ENCODE peak calls at places on chromosomes 4 and X, in nine cellular contexts. V is NCI-H187 treated with DMSO at 0.1 percent for 48 hours; L is RCC 7860; J is stimulated activated CD4-positive, alpha-beta T cell treated with anti-CD3 and anti-CD28 coated beads, TNF-alpha, amount 100 ng/mL, for 1 hour; F is neural crest cell; D is amniotic epithelial cell; O is stimulated activated CD8-positive, alpha-beta memory T cell treated with anti-CD3 and anti-CD28 coated beads, Interleukin-7, amount 100 ng/mL, for 1 hour; Y is iris pigment epithelial cell; K is SIG-M5. B is an unnamed sample.

GRCh38 chr4:76354517-76355473 is 48.3 kb downstream of the STBD1 start:
- DNase-seq in V (no peak), L (no peak), J (no peak), F (no peak), D (peak), O (no peak), Y (no peak), K (no peak), B (no peak)

GRCh38 chrX:125004799-125005198 is 314.9 kb upstream of the TEX13C start:
- DNase-seq in V (no peak), L (no peak), J (no peak), F (no peak), D (no peak), O (no peak), Y (no peak), K (no peak), B (no peak)

GRCh38 chr4:23921993-23922392 is 32.1 kb upstream of the PPARGC1A start:
- DNase-seq in V (no peak), L (no peak), J (no peak), F (no peak), D (no peak), O (no peak), Y (no peak), K (no peak), B (no peak)

GRCh38 chr4:127643791-127644190 is 11.0 kb downstream of the INTU start:
- DNase-seq in V (no peak), L (no peak), J (no peak), F (no peak), D (peak), O (no peak), Y (no peak), K (no peak), B (no peak)

GRCh38 chr4:39637572-39638357 is 900 bp downstream of the SMIM14 start:
- DNase-seq in V (no peak), L (peak), J (no peak), F (peak), D (peak), O (no peak), Y (peak), K (no peak), B (peak)

GRCh38 chr4:85127653-85128052 is 161.2 kb upstream of the WDFY3 start:
- DNase-seq in V (no peak), L (no peak), J (no peak), F (peak), D (peak), O (no peak), Y (peak), K (no peak), B (peak)

GRCh38 chrX:14039344-14039743 is 9.7 kb upstream of the GEMIN8 start:
- DNase-seq in V (no peak), L (no peak), J (peak), F (peak), D (peak), O (peak), Y (peak), K (no peak), B (peak)

GRCh38 chr4:176635372-176636261 is 157.1 kb downstream of the VEGFC start:
- DNase-seq in V (no peak), L (peak), J (no peak), F (no peak), D (peak), O (no peak), Y (peak), K (no peak), B (peak)

GRCh38 chrX:101785142-101785541 is 125.5 kb upstream of the ARMCX2 start:
- DNase-seq in V (no peak), L (no peak), J (no peak), F (no peak), D (no peak), O (no peak), Y (peak), K (no peak), B (no peak)

GRCh38 chrX:65586491-65586890 is 51.9 kb upstream of the LAS1L start:
- DNase-seq in V (no peak), L (no peak), J (no peak), F (no peak), D (no peak), O (no peak), Y (no peak), K (no peak), B (no peak)

GRCh38 chrX:150165776-150166610 is 197.1 kb upstream of the MAMLD1 start:
- DNase-seq in V (no peak), L (no peak), J (no peak), F (no peak), D (no peak), O (no peak), Y (no peak), K (no peak), B (no peak)

GRCh38 chr4:105196523-105197145 is 50.0 kb downstream of the TET2 start:
- DNase-seq in V (no peak), L (no peak), J (no peak), F (no peak), D (no peak), O (no peak), Y (peak), K (peak), B (no peak)

GRCh38 chr4:73600917-73601316 is 19.3 kb downstream of the RASSF6 start:
- DNase-seq in V (no peak), L (no peak), J (no peak), F (no peak), D (peak), O (no peak), Y (peak), K (no peak), B (no peak)

GRCh38 chr4:113978561-113979156 is 788 bp downstream of the ARSJ start:
- DNase-seq in V (no peak), L (no peak), J (no peak), F (no peak), D (peak), O (no peak), Y (no peak), K (no peak), B (peak)

GRCh38 chr4:14990484-14990883 is 11.8 kb upstream of the CPEB2 start:
- DNase-seq in V (no peak), L (no peak), J (no peak), F (no peak), D (no peak), O (no peak), Y (no peak), K (no peak), B (no peak)

B was measured in mammary epithelial cell.